ENCODE peak calls at places on chromosomes 13 and 19, in six cellular contexts. K is mucosa of descending colon, M is cardiac muscle cell, H is HFF-Myc, I is PC-3, O is epithelial cell of esophagus. L is an unnamed sample.
A peak's percentile ranks its signal among the peaks of the same experiment; 100 is the strongest.

GRCh38 chr13:70523622-70524021 is 415.4 kb upstream of the KLHL1 start:
- DNase-seq in K (no peak), H (no peak), O (peak; percentile 8), I (no peak), M (no peak), L (no peak)

GRCh38 chr19:46951236-46951986 is 68.2 kb upstream of the NPAS1 start:
- DNase-seq in M (no peak), I (peak; percentile 94), H (no peak), O (peak; percentile 85), K (peak; percentile 83), L (no peak)

GRCh38 chr19:46461537-46461936 is 9.8 kb downstream of the PNMA8A start:
- DNase-seq in O (peak; percentile 99), H (no peak), I (no peak), K (no peak), M (no peak), L (no peak)

GRCh38 chr13:33543631-33544030 is 258.1 kb upstream of the STARD13 start:
- DNase-seq in O (peak; percentile 14), I (peak; percentile 8), H (no peak), K (no peak), M (no peak), L (no peak)

GRCh38 chr19:35140207-35140897 is 1.7 kb downstream of the FXYD1 start:
- DNase-seq in M (no peak), H (no peak), O (no peak), K (peak; percentile 56), I (no peak), L (peak; percentile 57)

GRCh38 chr19:48812094-48812929 is 1.5 kb upstream of the BCAT2 start:
- DNase-seq in I (peak; percentile 31), O (peak; percentile 72), K (peak; percentile 92), H (no peak), M (peak; percentile 90), L (peak; percentile 97)

GRCh38 chr19:11324079-11324661 is 15.3 kb downstream of the RAB3D start:
- DNase-seq in I (peak; percentile 57), M (no peak), H (peak; percentile 79), K (peak; percentile 80), O (peak; percentile 94), L (peak; percentile 84)

GRCh38 chr13:76668716-76669115 is 217.5 kb downstream of the KCTD12 start:
- DNase-seq in K (no peak), O (no peak), M (no peak), I (no peak), H (no peak), L (no peak)

GRCh38 chr19:40217027-40217810 is 965 bp downstream of the TTC9B start:
- DNase-seq in O (peak; percentile 65), M (peak; percentile 15), H (no peak), K (peak; percentile 72), I (peak; percentile 68), L (no peak)

GRCh38 chr19:35291916-35292315 is at the start of gene MAG:
- DNase-seq in K (no peak), O (no peak), H (no peak), I (no peak), M (no peak), L (no peak)

GRCh38 chr19:45340232-45340898 is at the start of gene KLC3:
- DNase-seq in K (peak; percentile 60), I (peak; percentile 70), M (peak; percentile 68), O (peak; percentile 66), H (no peak), L (no peak)
- H3K4me3 ChIP-seq in K (no peak within 1 kb of the TSS), I (peak within 1 kb of the TSS; percentile 75), M (peak within 1 kb of the TSS; percentile 44), O (peak within 1 kb of the TSS; percentile 74), H (no peak within 1 kb of the TSS), L (no peak within 1 kb of the TSS)

GRCh38 chr13:21670006-21670882 is 629 bp upstream of the FGF9 start:
- DNase-seq in H (no peak), O (peak; percentile 58), I (no peak), M (peak; percentile 83), K (peak; percentile 76), L (peak; percentile 57)
- TF ChIP-seq CTCF in H (no peak), O (no peak), I (no peak), M (peak; percentile 21), K (no peak), L (no peak)

GRCh38 chr19:31348416-31349159 is 648 bp downstream of the TSHZ3 start:
- DNase-seq in I (no peak), H (no peak), O (peak; percentile 54), K (no peak), M (peak; percentile 34), L (peak; percentile 68)

GRCh38 chr19:31350693-31351211 is 1.5 kb upstream of the TSHZ3 start:
- DNase-seq in K (no peak), O (peak; percentile 70), H (no peak), I (peak; percentile 22), M (peak; percentile 81), L (peak; percentile 77)

GRCh38 chr19:31347828-31348314 is 1.4 kb downstream of the TSHZ3 start:
- DNase-seq in O (no peak), M (no peak), K (no peak), H (no peak), I (no peak), L (peak; percentile 51)

GRCh38 chr19:31350033-31350692 is 927 bp upstream of the TSHZ3 start:
- DNase-seq in H (no peak), K (no peak), O (no peak), M (no peak), I (no peak), L (peak; percentile 71)

DNA sequence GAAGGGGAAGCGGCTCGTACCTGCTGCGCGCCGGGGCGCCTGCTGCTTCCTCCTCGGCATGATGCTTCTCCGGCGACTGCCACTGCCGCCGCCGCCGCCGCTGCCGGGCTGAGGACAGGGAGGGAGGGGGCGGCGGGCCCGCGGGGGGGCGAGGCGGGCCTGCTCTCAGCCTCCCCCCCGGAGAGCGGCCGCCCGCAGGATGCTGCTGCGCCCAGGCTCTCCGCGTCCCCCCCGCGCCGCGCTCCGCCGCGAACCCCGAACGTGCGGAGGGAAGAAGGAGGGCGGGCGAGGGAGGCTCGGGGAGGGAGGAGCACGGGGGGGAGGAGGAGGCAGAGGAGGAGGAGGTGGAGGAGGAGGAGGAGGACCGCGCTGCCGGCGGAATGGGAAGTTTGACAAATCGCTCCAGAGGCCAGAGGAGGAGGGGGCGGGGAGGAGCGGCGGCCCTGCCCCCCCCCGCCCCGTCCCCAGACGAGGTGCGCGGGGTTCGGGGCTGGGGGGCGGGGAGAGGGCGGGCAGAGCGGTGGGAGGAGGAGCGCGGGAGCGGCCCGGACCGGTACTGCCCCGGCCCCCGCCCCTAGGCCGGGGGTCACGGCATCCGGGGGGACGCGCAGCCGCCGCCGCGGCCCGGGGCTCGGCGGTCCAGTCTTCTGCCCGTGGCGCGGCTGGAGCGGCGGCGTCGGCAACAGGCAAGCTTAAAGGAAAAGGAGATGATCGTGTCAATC is at the start of gene TSHZ3:
- DNase-seq in M (peak; percentile 61), H (no peak), I (peak; percentile 10), O (peak; percentile 82), K (peak; percentile 82), L (peak; percentile 94)
- H3K4me3 ChIP-seq in M (peak within 1 kb of the TSS; percentile 93), H (peak within 1 kb of the TSS; percentile 61), I (peak within 1 kb of the TSS; percentile 65), O (peak within 1 kb of the TSS; percentile 53), K (peak within 1 kb of the TSS; percentile 32), L (peak within 1 kb of the TSS; percentile 61)

DNA sequence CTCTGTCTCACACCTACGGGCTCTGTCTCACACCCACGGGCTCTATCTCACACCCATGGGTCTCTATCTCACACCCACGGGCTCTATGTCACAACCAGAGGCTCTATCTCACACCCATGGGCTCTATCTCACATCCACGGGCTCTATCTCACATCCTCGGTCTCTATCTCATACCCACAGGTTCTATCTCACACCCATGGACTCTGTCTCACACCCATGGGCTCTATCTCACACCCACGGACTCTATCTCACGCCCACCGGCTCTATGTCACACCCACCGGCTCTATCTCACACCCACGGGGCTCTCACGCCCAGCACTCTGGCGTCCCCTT is 73.9 kb downstream of the COL4A2 start:
- DNase-seq in H (no peak), O (no peak), I (no peak), M (no peak), K (no peak), L (no peak)
- TF ChIP-seq CTCF in H (no peak), O (no peak), I (no peak), M (no peak), K (no peak), L (no peak)

DNA sequence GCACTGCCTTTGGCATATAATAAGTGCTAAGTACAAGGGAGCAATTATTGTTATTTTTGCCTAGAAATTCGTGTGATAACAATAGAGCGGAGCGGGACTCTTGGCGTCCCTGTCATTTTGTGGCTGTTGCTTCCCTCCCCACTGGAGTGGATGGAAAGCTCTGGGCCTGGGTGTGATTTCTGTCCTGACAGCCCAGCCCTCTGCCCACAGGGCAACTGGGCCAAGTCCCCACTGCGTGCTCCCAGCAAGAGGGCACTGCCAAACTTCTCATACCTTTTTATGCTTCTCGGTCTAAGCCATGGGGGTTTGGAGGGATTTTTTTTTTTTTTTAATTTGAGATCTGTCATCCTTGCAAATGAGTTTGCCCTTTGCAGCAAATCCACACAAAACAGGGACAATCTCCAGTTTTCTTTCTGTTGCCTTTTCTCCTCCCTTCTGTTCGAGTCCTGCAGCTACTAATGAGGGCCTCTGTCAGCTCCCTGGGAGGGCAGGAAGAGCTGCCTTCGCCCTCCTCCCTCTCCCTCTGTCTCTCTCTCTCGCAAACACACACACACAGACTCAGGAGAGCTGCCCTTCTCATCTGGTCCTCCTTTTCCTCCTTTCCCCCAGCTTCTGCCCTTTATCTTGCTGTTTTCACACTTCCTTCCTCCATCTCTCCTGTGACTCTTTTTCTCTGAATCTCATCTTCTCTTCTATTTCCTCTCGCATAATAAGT is 103.9 kb downstream of the DNAJC15 start:
- DNase-seq in H (no peak), I (no peak), O (no peak), M (no peak), K (no peak), L (no peak)
- H3K4me3 ChIP-seq in H (no peak overlapping the region), I (no peak overlapping the region), O (no peak overlapping the region), M (no peak overlapping the region), K (no peak overlapping the region), L (no peak overlapping the region)